ENCODE peak calls at places on chromosome 22, in seven cellular contexts. Y is effector memory CD4-positive, alpha-beta T cell; M is amniotic stem cell; R is fibroblast of the aortic adventitia; U is iris pigment epithelial cell; L is stimulated activated CD4-positive, alpha-beta T cell treated with anti-CD3 and anti-CD28 coated beads, Interleukin-2, amount 100 ng/mL, for 48 hours; G is activated T-cell treated with anti-CD3 and anti-CD28 coated beads for 24 hours. P is an unnamed sample.

GRCh38 chr22:49561338-49561737 is 266.3 kb downstream of the BRD1 start:
- DNase-seq in R (no peak), G (no peak), U (no peak), Y (no peak), M (no peak), L (no peak), P (no peak)

GRCh38 chr22:20147286-20147988 is 3.4 kb downstream of the CCDC188 start:
- DNase-seq in U (no peak), Y (no peak), G (no peak), L (no peak), M (no peak), R (no peak), P (no peak)

GRCh38 chr22:39138357-39138997 is 14.0 kb downstream of the CBX7 start:
- DNase-seq in R (no peak), Y (no peak), U (no peak), L (no peak), G (no peak), M (no peak), P (no peak)

GRCh38 chr22:39661842-39662676 is 91.5 kb downstream of the CACNA1I start:
- DNase-seq in U (no peak), L (peak), M (no peak), R (no peak), G (peak), Y (peak), P (no peak)

GRCh38 chr22:17098379-17098819 is 13.6 kb downstream of the IL17RA start:
- DNase-seq in Y (no peak), G (no peak), M (no peak), L (no peak), U (peak), R (no peak), P (peak)

GRCh38 chr22:31148953-31149627 is 8.8 kb upstream of the PLA2G3 start:
- DNase-seq in Y (no peak), R (peak), L (peak), G (no peak), M (peak), U (peak), P (no peak)

GRCh38 chr22:38201718-38202436 is at the start of gene MAFF:
- DNase-seq in R (peak), G (peak), U (peak), L (peak), Y (peak), M (peak), P (peak)

GRCh38 chr22:17518379-17518778 is 44.9 kb upstream of the SLC25A18 start:
- DNase-seq in U (no peak), Y (no peak), L (no peak), R (no peak), G (no peak), M (no peak), P (no peak)

GRCh38 chr22:46319319-46319718 is 16.2 kb upstream of the TRMU start:
- DNase-seq in Y (no peak), R (no peak), G (no peak), L (no peak), U (no peak), M (no peak), P (no peak)

GRCh38 chr22:28345304-28345703 is 334.3 kb downstream of the TTC28 start:
- DNase-seq in M (no peak), R (peak), L (no peak), U (no peak), G (no peak), Y (no peak), P (no peak)

GRCh38 chr22:29811377-29811776 is 26.7 kb downstream of the ASCC2 start:
- DNase-seq in M (no peak), Y (no peak), R (no peak), G (no peak), L (no peak), U (no peak), P (no peak)

GRCh38 chr22:18954941-18955571 is 19.0 kb upstream of the PRODH start:
- DNase-seq in R (no peak), U (no peak), M (no peak), G (no peak), L (no peak), Y (no peak), P (peak)

GRCh38 chr22:20021196-20022181 is 579 bp downstream of the TANGO2 start:
- DNase-seq in R (peak), G (no peak), M (no peak), L (no peak), U (peak), Y (no peak), P (peak)

P was measured in cardiac septum.